ENCODE peak calls at places on chromosomes 6 and 20, in five cellular contexts. Z is omental fat pad, C is suprapubic skin, U is foreskin fibroblast, W is astrocyte of the cerebellum. S is an unnamed sample.

GRCh38 chr6:37483917-37484785 is 15.5 kb downstream of the CCDC167 start:
- DNase-seq in Z (no peak), C (no peak), U (peak), W (no peak), S (no peak)

GRCh38 chr20:34873583-34874093 is 982 bp upstream of the GGT7 start:
- DNase-seq in Z (no peak), C (no peak), U (no peak), W (no peak), S (no peak)

GRCh38 chr20:63061051-63061531 is 54.3 kb upstream of the BHLHE23 start:
- DNase-seq in Z (no peak), C (peak), U (no peak), W (no peak), S (peak)

GRCh38 chr20:46811328-46812084 is 83.1 kb upstream of the EYA2 start:
- DNase-seq in Z (no peak), C (peak), U (no peak), W (no peak), S (peak)

GRCh38 chr20:62178316-62179161 is 4.3 kb upstream of the MTG2 start:
- DNase-seq in Z (no peak), C (no peak), U (no peak), W (no peak), S (no peak)

GRCh38 chr6:145621776-145622175 is 113.5 kb downstream of the EPM2A start:
- DNase-seq in Z (no peak), C (no peak), U (no peak), W (no peak), S (no peak)

GRCh38 chr6:56807335-56807991 is 147.4 kb upstream of the BEND6 start:
- DNase-seq in Z (no peak), C (no peak), U (no peak), W (no peak), S (no peak)

GRCh38 chr6:6972456-6972855 is 135.3 kb upstream of the RREB1 start:
- DNase-seq in Z (no peak), C (no peak), U (no peak), W (peak), S (no peak)

GRCh38 chr6:125301435-125302391 is at the start of gene HDDC2:
- DNase-seq in Z (no peak), C (peak), U (peak), W (peak), S (peak)

GRCh38 chr6:75600694-75601265 is 900 bp upstream of the SENP6 start:
- DNase-seq in Z (no peak), C (no peak), U (no peak), W (no peak), S (no peak)

GRCh38 chr20:31593221-31594001 is 11.7 kb upstream of the ID1 start:
- DNase-seq in Z (no peak), C (peak), U (peak), W (no peak), S (no peak)

GRCh38 chr6:159233365-159234101 is 64.3 kb downstream of the FNDC1 start:
- DNase-seq in Z (no peak), C (no peak), U (no peak), W (no peak), S (no peak)

GRCh38 chr6:6315660-6316059 is 4.8 kb downstream of the F13A1 start:
- DNase-seq in Z (peak), C (no peak), U (peak), W (peak), S (no peak)

DNA sequence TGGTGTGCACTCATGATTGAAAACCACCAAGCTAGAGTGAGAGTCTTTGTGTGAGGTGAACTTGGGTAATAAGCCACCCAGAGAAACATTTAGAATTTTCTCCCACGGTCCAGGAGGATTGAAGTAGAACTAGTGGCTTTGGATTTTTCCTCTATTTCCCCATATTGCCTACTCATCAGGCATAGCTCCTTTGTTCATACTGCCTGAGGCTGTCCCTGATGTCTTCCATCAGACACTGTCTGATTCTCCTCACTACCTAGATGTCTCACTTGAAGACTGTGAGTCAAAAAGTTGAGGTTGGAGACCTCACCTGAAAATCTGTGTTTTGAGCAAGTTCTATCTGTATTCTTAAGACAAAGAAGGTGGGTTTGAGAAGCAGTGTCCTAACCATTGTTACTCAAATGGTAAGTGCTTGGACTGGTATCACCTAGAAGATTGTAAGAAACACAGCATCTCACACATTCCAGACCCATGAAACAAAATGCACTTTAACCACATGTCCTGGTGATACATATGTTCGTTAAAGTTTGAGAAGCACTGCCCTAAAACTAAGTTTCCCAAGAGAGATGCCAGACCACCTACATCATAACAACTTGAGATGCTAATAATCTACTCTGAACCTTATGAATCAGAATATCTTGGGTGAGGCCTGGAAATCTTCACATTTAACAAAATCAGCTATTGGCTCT is 523.4 kb upstream of the BTBD3 start:
- DNase-seq in Z (no peak), C (no peak), U (peak), W (peak), S (no peak)
- TF ChIP-seq CTCF in Z (no peak), C (no peak), U (no peak), W (no peak), S (no peak)

DNA sequence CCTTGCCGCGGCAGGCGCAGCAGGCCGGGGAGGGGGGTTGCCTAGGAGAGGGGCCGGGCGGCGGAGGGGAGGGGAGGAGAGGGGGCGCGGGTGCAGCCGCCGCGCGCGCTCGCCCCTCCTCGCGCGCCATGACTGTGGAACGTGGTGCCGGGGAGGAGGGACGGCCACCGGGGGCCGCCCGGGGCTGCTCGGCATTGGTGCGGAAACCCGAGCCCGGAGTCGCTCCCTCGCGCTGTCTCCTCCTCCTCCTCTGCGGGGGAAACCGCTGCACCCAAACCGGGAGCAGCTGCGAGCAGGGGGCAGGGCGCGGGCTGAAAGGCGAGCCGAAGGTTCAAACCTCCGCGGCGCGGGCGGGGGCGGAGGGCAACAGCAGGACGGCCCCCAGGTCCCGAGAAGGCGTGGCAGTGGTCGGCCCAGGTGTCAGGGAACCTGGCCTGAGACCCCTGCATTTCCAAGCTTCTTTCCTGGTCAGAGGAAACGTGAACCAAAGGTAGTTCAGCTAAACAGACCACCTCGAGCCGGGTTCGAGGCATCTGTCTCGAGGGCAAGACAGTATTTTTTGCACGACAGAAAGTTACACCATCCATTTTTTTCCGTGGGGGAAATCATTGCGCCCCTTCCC is 1.4 kb upstream of the TRERF1 start:
- DNase-seq in Z (no peak), C (peak), U (peak), W (no peak), S (peak)
- TF ChIP-seq CTCF in Z (no peak), C (no peak), U (no peak), W (no peak), S (no peak)

GRCh38 chr20:16352751-16353150 is 220.5 kb downstream of the KIF16B start:
- DNase-seq in Z (no peak), C (no peak), U (no peak), W (no peak), S (no peak)
- TF ChIP-seq CTCF in Z (no peak), C (no peak), U (no peak), W (peak), S (no peak)

GRCh38 chr20:33418033-33418432 is 16.7 kb upstream of the CDK5RAP1 start:
- DNase-seq in Z (no peak), C (no peak), U (no peak), W (no peak), S (no peak)

GRCh38 chr20:33411711-33412483 is 10.6 kb upstream of the CDK5RAP1 start:
- DNase-seq in Z (no peak), C (no peak), U (no peak), W (no peak), S (no peak)

GRCh38 chr20:33412484-33412838 is 11.1 kb upstream of the CDK5RAP1 start:
- DNase-seq in Z (no peak), C (no peak), U (no peak), W (no peak), S (no peak)

GRCh38 chr20:33419140-33419974 is 18.0 kb upstream of the CDK5RAP1 start:
- DNase-seq in Z (no peak), C (no peak), U (no peak), W (no peak), S (no peak)

GRCh38 chr20:33415948-33416347 is 14.6 kb upstream of the CDK5RAP1 start:
- DNase-seq in Z (no peak), C (no peak), U (peak), W (no peak), S (no peak)
- TF ChIP-seq CTCF in Z (no peak), C (peak), U (peak), W (peak), S (peak)

GRCh38 chr20:38585404-38586180 is 4.6 kb downstream of the ADIG start:
- DNase-seq in Z (no peak), C (no peak), U (no peak), W (no peak), S (no peak)
- TF ChIP-seq CTCF in Z (no peak), C (no peak), U (no peak), W (no peak), S (no peak)